ENCODE peak calls at places on chromosomes 6 and 20, in five cellular contexts. C is aorta; W is naive thymus-derived CD4-positive, alpha-beta T cell; Q is fibroblast of lung; H is lower lobe of right lung. Z is an unnamed sample.

GRCh38 chr6:97563529-97563928 is 280.5 kb upstream of the MMS22L start:
- DNase-seq in C (no peak), W (no peak), H (no peak), Q (no peak), Z (no peak)

GRCh38 chr6:131199568-131200272 is 64.5 kb downstream of the AKAP7 start:
- DNase-seq in C (no peak), H (no peak), W (peak; percentile 92), Q (peak; percentile 65), Z (peak; percentile 57)

GRCh38 chr20:51326241-51326819 is 216.2 kb downstream of the NFATC2 start:
- DNase-seq in C (no peak), H (peak; percentile 61), Q (peak; percentile 45), W (peak; percentile 27), Z (no peak)

GRCh38 chr6:43222418-43223059 is 6.7 kb downstream of the DNPH1 start:
- DNase-seq in Q (no peak), W (no peak), H (no peak), C (peak; percentile 47), Z (no peak)

GRCh38 chr6:25179051-25179778 is 100.0 kb upstream of the CARMIL1 start:
- DNase-seq in H (no peak), Q (peak; percentile 74), W (no peak), C (no peak), Z (no peak)

GRCh38 chr6:27059621-27060425 is 187.7 kb upstream of the PRSS16 start:
- DNase-seq in Q (no peak), H (no peak), C (no peak), W (no peak), Z (no peak)

GRCh38 chr6:40719671-40720374 is 132.7 kb upstream of the LRFN2 start:
- DNase-seq in H (no peak), C (no peak), W (no peak), Q (peak; percentile 55), Z (no peak)

GRCh38 chr6:84464471-84464870 is 237.0 kb upstream of the CEP162 start:
- DNase-seq in Q (no peak), W (no peak), H (no peak), C (no peak), Z (no peak)

GRCh38 chr20:17859616-17860232 is 108.9 kb downstream of the SNX5 start:
- DNase-seq in Q (no peak), H (no peak), C (no peak), W (no peak), Z (peak; percentile 5)

GRCh38 chr6:42403415-42403814 is 48.3 kb downstream of the TRERF1 start:
- DNase-seq in H (no peak), W (no peak), C (no peak), Q (peak; percentile 56), Z (no peak)

GRCh38 chr20:62508641-62509051 is 32.9 kb upstream of the GATA5 start:
- DNase-seq in H (no peak), Q (no peak), W (no peak), C (no peak), Z (no peak)

GRCh38 chr6:56806368-56806767 is 148.5 kb upstream of the BEND6 start:
- DNase-seq in Q (no peak), H (no peak), C (no peak), W (no peak), Z (no peak)

GRCh38 chr6:137043710-137044365 is 927 bp downstream of the IL20RA start:
- DNase-seq in H (no peak), Q (peak; percentile 48), W (no peak), C (peak; percentile 79), Z (no peak)

GRCh38 chr6:25312034-25312620 is 33.0 kb downstream of the CARMIL1 start:
- DNase-seq in H (no peak), W (no peak), C (no peak), Q (peak; percentile 57), Z (no peak)

GRCh38 chr20:61835791-61836350 is 229.8 kb downstream of the TAF4 start:
- DNase-seq in C (no peak), H (peak; percentile 24), W (no peak), Q (no peak), Z (no peak)

GRCh38 chr20:59253779-59254319 is 46.6 kb upstream of the EDN3 start:
- DNase-seq in Q (no peak), H (no peak), W (peak; percentile 25), C (no peak), Z (peak; percentile 19)

GRCh38 chr20:35293303-35294292 is 1.4 kb upstream of the FAM83C start:
- DNase-seq in Q (no peak), H (no peak), W (no peak), C (peak; percentile 46), Z (no peak)

GRCh38 chr6:5205035-5205469 is 55.7 kb downstream of the LYRM4 start:
- DNase-seq in W (no peak), C (no peak), H (no peak), Q (no peak), Z (no peak)

GRCh38 chr6:122491915-122492537 is 20.4 kb upstream of the SERINC1 start:
- DNase-seq in C (peak; percentile 83), W (peak; percentile 70), Q (peak; percentile 58), H (peak; percentile 62), Z (peak; percentile 33)

GRCh38 chr6:140857734-140858380 is 1274.9 kb upstream of the GJE1 start:
- DNase-seq in C (no peak), W (no peak), H (no peak), Q (peak; percentile 90), Z (no peak)

GRCh38 chr20:59821201-59821600 is 112.2 kb downstream of the SYCP2 start:
- DNase-seq in H (no peak), C (peak; percentile 21), W (no peak), Q (no peak), Z (no peak)

GRCh38 chr20:38337561-38338140 is 8.6 kb upstream of the LBP start:
- DNase-seq in C (no peak), H (no peak), W (no peak), Q (no peak), Z (no peak)
- H3K27ac ChIP-seq in C (no peak overlapping the region), H (no peak overlapping the region), W (no peak overlapping the region), Q (no peak overlapping the region), Z (no peak overlapping the region)

GRCh38 chr6:32254761-32255211 is 30.9 kb upstream of the NOTCH4 start:
- DNase-seq in W (no peak), H (no peak), Q (no peak), C (no peak), Z (no peak)
- H3K27ac ChIP-seq in W (no peak overlapping the region), H (peak overlapping the region; percentile 84), Q (peak overlapping the region; percentile 79), C (no peak overlapping the region), Z (no peak overlapping the region)

DNA sequence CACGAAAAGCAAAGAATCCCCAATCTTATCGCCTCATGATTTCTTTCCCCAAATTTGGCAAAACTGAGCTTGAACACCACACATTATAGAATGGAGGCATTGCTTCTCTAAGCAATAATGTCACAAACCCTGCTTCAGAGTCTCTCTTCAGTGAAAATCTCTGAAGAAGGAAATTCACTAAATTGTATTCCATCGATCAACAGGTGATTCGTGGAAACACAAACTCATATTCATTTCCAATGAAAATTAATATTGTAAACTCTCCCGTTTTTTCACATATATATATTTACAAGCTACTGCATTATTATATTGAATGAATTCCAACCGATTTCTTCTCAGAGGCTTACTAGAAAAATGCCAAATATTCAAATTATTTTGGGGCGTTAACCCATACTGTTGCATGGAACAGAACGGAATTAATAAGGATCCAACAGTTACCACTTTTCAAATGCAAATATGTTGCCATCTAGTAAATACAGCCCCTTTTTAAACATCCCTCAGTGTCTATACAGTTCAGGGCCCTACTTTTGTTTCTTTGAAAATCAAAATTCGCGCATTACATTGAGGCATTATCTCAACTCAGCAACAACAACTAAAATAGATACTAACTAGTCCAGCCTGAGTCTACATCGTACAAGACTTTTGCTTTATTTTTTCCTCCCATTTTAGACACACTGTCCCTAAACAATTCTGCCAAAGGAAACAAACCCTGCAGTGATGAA is 1.3 kb downstream of the KIF13A start:
- DNase-seq in Q (no peak), C (no peak), W (no peak), H (no peak), Z (no peak)
- H3K27ac ChIP-seq in Q (peak overlapping the region; percentile 68), C (peak overlapping the region; percentile 98), W (no peak overlapping the region), H (peak overlapping the region; percentile 84), Z (no peak overlapping the region)

DNA sequence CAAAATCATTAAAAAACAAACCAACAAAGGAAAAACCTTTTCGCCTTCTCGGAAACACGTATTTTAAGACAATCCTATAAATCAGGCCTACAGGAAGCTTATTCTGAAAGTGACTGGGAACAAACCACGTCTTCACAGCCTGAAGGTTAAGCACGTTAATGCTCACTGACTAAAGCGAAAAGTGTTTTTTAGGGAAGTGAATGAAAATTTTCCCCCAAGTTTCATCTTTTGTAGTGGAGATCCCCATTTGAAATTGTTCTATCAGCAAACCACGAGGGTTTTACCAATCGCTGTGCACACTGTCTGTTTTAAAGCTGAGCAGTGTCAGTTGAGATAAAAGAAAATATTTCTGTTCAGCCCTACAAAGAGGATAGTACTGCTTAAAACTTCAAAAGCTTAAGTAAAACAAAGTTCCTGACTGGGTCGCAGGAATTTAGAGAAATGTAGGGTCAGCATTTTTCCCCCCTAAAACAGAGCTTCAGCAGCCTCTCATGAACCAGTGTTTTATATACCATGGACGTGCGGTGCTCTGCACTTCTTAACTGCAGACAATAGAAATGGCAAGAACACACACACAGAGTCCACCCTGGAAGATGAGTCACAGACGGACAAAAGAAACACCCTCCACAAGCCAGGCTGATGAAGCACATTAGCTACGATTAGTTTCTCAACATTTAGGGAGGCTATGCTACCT is 34.9 kb downstream of the SLC22A23 start:
- DNase-seq in Q (peak; percentile 83), C (no peak), W (no peak), H (no peak), Z (no peak)
- H3K27ac ChIP-seq in Q (no peak overlapping the region), C (no peak overlapping the region), W (no peak overlapping the region), H (no peak overlapping the region), Z (no peak overlapping the region)

GRCh38 chr20:44643154-44643519 is 8.4 kb downstream of the ADA start:
- DNase-seq in Q (no peak), W (no peak), C (no peak), H (no peak), Z (no peak)
- H3K27ac ChIP-seq in Q (peak overlapping the region; percentile 31), W (peak overlapping the region; percentile 76), C (no peak overlapping the region), H (peak overlapping the region; percentile 70), Z (peak overlapping the region; percentile 69)

GRCh38 chr20:8073024-8073832 is 53.7 kb upstream of the TMX4 start:
- DNase-seq in C (no peak), W (peak; percentile 44), H (no peak), Q (peak; percentile 93), Z (no peak)
- H3K27ac ChIP-seq in C (no peak overlapping the region), W (peak overlapping the region; percentile 16), H (no peak overlapping the region), Q (peak overlapping the region; percentile 39), Z (no peak overlapping the region)

GRCh38 chr20:858011-858410 is 24.5 kb downstream of the FAM110A start:
- DNase-seq in Q (no peak), W (no peak), H (no peak), C (peak; percentile 26), Z (no peak)
- H3K27ac ChIP-seq in Q (no peak overlapping the region), W (no peak overlapping the region), H (no peak overlapping the region), C (no peak overlapping the region), Z (no peak overlapping the region)

GRCh38 chr6:22471369-22471690 is 98.0 kb upstream of the HDGFL1 start:
- DNase-seq in H (no peak), C (no peak), W (no peak), Q (no peak), Z (no peak)
- H3K27ac ChIP-seq in H (peak overlapping the region; percentile 2), C (no peak overlapping the region), W (no peak overlapping the region), Q (no peak overlapping the region), Z (no peak overlapping the region)

Z was measured in effector memory CD4-positive, alpha-beta T cell.